ENCODE peak calls at places on chromosomes 1 and 21, in five cellular contexts. Q, V, L, X and C are unnamed samples.

GRCh38 chr21:16376673-16377072 is 646.9 kb downstream of the USP25 start:
- DNase-seq in Q (no peak), V (no peak), L (no peak), X (no peak), C (no peak)

GRCh38 chr1:117093091-117093534 is 28.4 kb downstream of the TRIM45 start:
- DNase-seq in Q (no peak), V (peak), L (peak), X (no peak), C (peak)

GRCh38 chr1:44511363-44511762 is 106.3 kb downstream of the RNF220 start:
- DNase-seq in Q (no peak), V (no peak), L (no peak), X (no peak), C (no peak)

GRCh38 chr1:16903458-16903796 is 7.6 kb downstream of the RNU1-2 start:
- DNase-seq in Q (no peak), V (no peak), L (no peak), X (no peak), C (no peak)

GRCh38 chr1:929712-930632 is 6.2 kb downstream of the SAMD11 start:
- DNase-seq in Q (no peak), V (no peak), L (no peak), X (no peak), C (no peak)

GRCh38 chr1:26826261-26827201 is at the start of gene ZDHHC18:
- DNase-seq in Q (peak), V (peak), L (no peak), X (peak), C (peak)

GRCh38 chr1:39047374-39048229 is 21.5 kb downstream of the NDUFS5 start:
- DNase-seq in Q (no peak), V (peak), L (no peak), X (peak), C (peak)

GRCh38 chr1:17010601-17011438 is 908 bp downstream of the ATP13A2 start:
- DNase-seq in Q (no peak), V (no peak), L (no peak), X (no peak), C (peak)

GRCh38 chr1:168894397-168894796 is 165.4 kb upstream of the DPT start:
- DNase-seq in Q (no peak), V (no peak), L (no peak), X (no peak), C (no peak)

GRCh38 chr1:168893359-168893791 is 164.4 kb upstream of the DPT start:
- DNase-seq in Q (no peak), V (no peak), L (no peak), X (no peak), C (no peak)

GRCh38 chr1:168892945-168893344 is 163.9 kb upstream of the DPT start:
- DNase-seq in Q (no peak), V (no peak), L (no peak), X (no peak), C (no peak)

GRCh38 chr1:168897249-168897648 is 168.2 kb upstream of the DPT start:
- DNase-seq in Q (no peak), V (no peak), L (no peak), X (no peak), C (no peak)
- TF ChIP-seq MAFK in Q (no peak), V (no peak), L (no peak), X (no peak), C (no peak)

GRCh38 chr1:176164014-176164678 is 42.9 kb downstream of the COP1 start:
- DNase-seq in Q (no peak), V (no peak), L (no peak), X (no peak), C (no peak)
- TF ChIP-seq MAFK in Q (no peak), V (no peak), L (no peak), X (no peak), C (no peak)

GRCh38 chr1:54768093-54768492 is 3.8 kb upstream of the PARS2 start:
- DNase-seq in Q (no peak), V (no peak), L (no peak), X (peak), C (peak)
- TF ChIP-seq MAFK in Q (no peak), V (no peak), L (no peak), X (no peak), C (no peak)

DNA sequence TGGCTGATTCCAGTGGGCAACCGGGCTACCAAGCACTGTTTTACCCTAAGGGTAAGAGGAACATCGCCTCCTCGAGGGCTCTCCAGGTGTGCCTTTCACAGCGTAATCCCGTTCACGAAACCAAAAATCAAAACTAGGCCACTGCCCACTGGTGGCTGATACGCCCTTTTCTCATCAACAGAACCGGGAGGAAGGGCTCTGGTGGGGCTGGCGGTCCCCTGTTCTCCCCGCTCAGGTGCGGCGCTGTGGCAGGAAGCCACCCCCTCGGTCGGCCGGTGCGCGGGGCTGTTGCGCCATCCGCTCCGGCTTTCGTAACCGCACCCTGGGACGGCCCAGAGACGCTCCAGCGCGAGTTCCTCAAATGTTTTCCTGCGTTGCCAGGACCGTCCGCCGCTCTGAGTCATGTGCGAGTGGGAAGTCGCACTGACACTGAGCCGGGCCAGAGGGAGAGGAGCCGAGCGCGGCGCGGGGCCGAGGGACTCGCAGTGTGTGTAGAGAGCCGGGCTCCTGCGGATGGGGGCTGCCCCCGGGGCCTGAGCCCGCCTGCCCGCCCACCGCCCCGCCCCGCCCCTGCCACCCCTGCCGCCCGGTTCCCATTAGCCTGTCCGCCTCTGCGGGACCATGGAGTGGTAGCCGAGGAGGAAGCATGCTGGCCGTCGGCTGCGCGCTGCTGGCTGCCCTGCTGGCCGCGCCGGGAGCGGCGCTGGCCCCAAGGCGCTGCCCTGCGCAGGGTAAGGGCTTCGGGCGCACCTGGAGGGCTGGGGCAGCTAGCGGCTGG is at the start of gene IL6R:
- DNase-seq in Q (peak), V (peak), L (no peak), X (peak), C (peak)
- TF ChIP-seq MAFK in Q (no peak), V (no peak), L (no peak), X (no peak), C (no peak)

GRCh38 chr21:34728479-34728878 is 59.7 kb downstream of the CLIC6 start:
- DNase-seq in Q (no peak), V (no peak), L (no peak), X (no peak), C (no peak)
- TF ChIP-seq MAFK in Q (no peak), V (no peak), L (no peak), X (no peak), C (no peak)

GRCh38 chr1:166489356-166489669 is 322.5 kb upstream of the FAM78B start:
- DNase-seq in Q (no peak), V (no peak), L (no peak), X (no peak), C (no peak)

GRCh38 chr1:166490437-166490784 is 323.6 kb upstream of the FAM78B start:
- DNase-seq in Q (no peak), V (peak), L (no peak), X (no peak), C (no peak)

GRCh38 chr1:166485620-166486019 is 318.8 kb upstream of the FAM78B start:
- DNase-seq in Q (no peak), V (no peak), L (no peak), X (no peak), C (no peak)

GRCh38 chr1:166488327-166488726 is 321.5 kb upstream of the FAM78B start:
- DNase-seq in Q (no peak), V (peak), L (no peak), X (no peak), C (no peak)

GRCh38 chr1:166489670-166490436 is 323.1 kb upstream of the FAM78B start:
- DNase-seq in Q (no peak), V (peak), L (no peak), X (peak), C (no peak)
- TF ChIP-seq MAFK in Q (peak), V (no peak), L (no peak), X (no peak), C (no peak)

DNA sequence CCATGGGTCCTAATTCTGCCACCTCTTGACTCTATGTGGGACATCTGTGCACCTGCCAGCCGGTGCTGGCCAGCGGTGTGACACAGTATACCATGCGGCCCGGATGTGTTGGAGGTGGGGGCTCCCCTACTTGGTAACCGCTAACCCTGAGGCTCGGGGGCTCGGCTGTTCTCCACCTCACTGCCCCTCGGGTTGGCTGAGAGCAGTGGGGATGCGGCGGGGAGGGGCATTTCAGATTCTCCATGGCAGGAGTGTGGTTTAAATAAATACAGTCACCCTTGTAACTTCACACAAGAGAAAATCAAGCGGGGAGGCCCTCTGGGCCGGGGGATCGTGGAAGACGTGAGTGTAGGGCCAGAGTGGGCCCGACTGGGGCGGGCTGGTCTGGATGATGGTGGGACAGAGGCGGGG is 11.0 kb downstream of the KRTAP10-1 start:
- DNase-seq in Q (no peak), V (no peak), L (no peak), X (no peak), C (no peak)
- TF ChIP-seq MAFK in Q (no peak), V (no peak), L (no peak), X (no peak), C (no peak)

GRCh38 chr1:5939268-5940060 is 52.8 kb downstream of the NPHP4 start:
- DNase-seq in Q (no peak), V (no peak), L (no peak), X (no peak), C (no peak)
- TF ChIP-seq MAFK in Q (no peak), V (no peak), L (no peak), X (no peak), C (no peak)

DNA sequence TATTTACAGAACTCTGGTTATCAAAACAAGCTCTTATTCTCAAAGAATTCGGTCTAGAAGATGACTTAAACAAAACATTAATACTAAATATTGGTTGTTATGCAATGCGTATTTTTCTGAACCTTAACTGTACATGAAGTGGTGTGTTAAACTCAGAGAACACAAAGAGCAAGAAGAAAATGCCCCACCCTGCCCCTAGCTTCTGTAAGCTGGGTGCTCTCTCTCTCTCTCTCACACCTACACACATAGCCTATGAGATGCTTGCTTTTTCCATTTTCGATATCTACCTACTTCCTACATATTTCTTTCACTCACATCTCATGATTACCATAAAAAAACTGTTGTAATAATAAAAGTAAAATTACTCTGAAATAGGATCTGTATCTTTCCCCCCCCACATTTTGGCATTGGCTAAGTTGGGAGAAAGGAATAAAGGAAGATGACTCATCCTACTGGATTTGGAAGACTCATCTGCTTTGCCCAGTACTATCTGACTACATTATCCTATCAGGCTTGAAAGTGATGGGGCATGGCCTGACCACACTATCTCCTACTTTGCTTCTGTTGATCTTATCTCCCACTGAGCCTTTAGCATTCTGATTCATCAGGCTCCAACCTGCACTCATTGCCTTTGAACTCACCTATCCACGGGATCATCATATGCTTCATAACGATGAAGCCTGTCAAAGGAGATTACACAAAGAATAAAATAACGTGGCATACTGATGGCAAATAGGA is 2.9 kb downstream of the CRYZ start:
- DNase-seq in Q (peak), V (peak), L (no peak), X (peak), C (peak)
- TF ChIP-seq MAFK in Q (no peak), V (no peak), L (no peak), X (no peak), C (no peak)